ENCODE peak calls at places on chromosomes 12 and 14, in ten cellular contexts. Z is heart left ventricle, F is AG10803, M is Calu3, H is GM12864, R is keratinocyte, W is cardiac fibroblast, A is endothelial cell, O is AG09309, G is mucosa of descending colon. E is an unnamed sample.

GRCh38 chr12:77847060-77847541 is 16.4 kb downstream of the NAV3 start:
- DNase-seq in M (no peak), O (no peak), W (peak), R (no peak), Z (no peak), F (peak), A (no peak), H (peak), G (no peak), E (no peak)

GRCh38 chr12:54581412-54581811 is 7.0 kb downstream of the PPP1R1A start:
- DNase-seq in G (no peak), R (no peak), M (no peak), O (no peak), F (no peak), H (no peak), W (no peak), A (no peak), Z (no peak), E (no peak)

GRCh38 chr12:48881652-48882324 is 16.1 kb upstream of the RND1 start:
- DNase-seq in G (no peak), O (no peak), Z (no peak), R (no peak), W (peak), F (no peak), H (no peak), A (no peak), M (no peak), E (no peak)

GRCh38 chr12:91099373-91099772 is 11.9 kb downstream of the LUM start:
- DNase-seq in R (no peak), G (no peak), Z (no peak), F (no peak), A (no peak), H (no peak), O (no peak), W (no peak), M (no peak), E (no peak)

GRCh38 chr12:21296751-21297406 is 37.8 kb downstream of the SLCO1A2 start:
- DNase-seq in H (no peak), F (peak), W (peak), Z (no peak), O (no peak), R (no peak), G (no peak), A (no peak), M (peak), E (no peak)

GRCh38 chr12:78156751-78157150 is 326.1 kb downstream of the NAV3 start:
- DNase-seq in M (no peak), G (no peak), Z (no peak), H (no peak), R (no peak), F (no peak), W (no peak), O (no peak), A (no peak), E (no peak)

GRCh38 chr12:89072303-89073026 is 279.8 kb downstream of the DUSP6 start:
- DNase-seq in G (no peak), O (no peak), R (no peak), W (no peak), M (no peak), Z (no peak), A (no peak), F (no peak), H (no peak), E (no peak)

GRCh38 chr12:84596276-84596675 is 316.3 kb downstream of the SLC6A15 start:
- DNase-seq in G (no peak), W (no peak), H (no peak), F (no peak), O (no peak), R (no peak), A (no peak), M (no peak), Z (no peak), E (no peak)

GRCh38 chr14:24838945-24839616 is 205.1 kb upstream of the GZMB start:
- DNase-seq in W (peak), R (no peak), F (peak), A (no peak), G (peak), H (no peak), M (no peak), Z (peak), O (no peak), E (no peak)
- TF ChIP-seq CTCF in W (no peak), R (no peak), F (no peak), A (no peak), G (no peak), H (no peak), M (no peak), Z (no peak), O (no peak), E (no peak)

GRCh38 chr14:50101417-50101816 is 15.0 kb downstream of the VCPKMT start:
- DNase-seq in R (no peak), Z (no peak), O (no peak), A (no peak), W (no peak), H (no peak), F (no peak), G (peak), M (no peak), E (no peak)
- TF ChIP-seq CTCF in R (no peak), Z (no peak), O (no peak), A (no peak), W (no peak), H (no peak), F (no peak), G (no peak), M (no peak), E (no peak)

DNA sequence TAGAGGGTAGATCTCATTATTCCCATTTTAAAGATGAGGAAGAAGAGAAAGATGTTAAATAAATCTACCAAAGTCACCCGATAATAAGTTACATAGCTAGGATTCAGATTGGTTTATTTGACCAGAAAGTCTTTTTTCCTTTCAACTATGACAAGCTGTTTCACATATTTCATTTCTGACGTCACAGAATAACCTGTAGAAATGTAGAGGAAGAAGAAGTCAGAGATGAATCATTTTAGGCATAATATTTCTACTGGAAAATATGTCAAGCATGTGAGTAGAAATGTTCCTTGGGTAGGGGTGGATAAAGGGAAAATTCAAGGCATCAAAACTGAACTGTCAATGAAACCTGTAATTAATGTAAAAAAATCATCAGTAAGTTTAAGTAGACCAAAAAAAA is 107.0 kb downstream of the MGST1 start:
- DNase-seq in A (no peak), F (peak), W (peak), R (no peak), M (no peak), O (no peak), Z (no peak), H (no peak), G (no peak), E (no peak)
- TF ChIP-seq CTCF in A (no peak), F (no peak), W (no peak), R (no peak), M (no peak), O (no peak), Z (no peak), H (no peak), G (no peak), E (no peak)

GRCh38 chr12:11622774-11623375 is 26.6 kb upstream of the ETV6 start:
- DNase-seq in G (no peak), F (peak), O (no peak), M (no peak), A (no peak), W (no peak), R (no peak), H (no peak), Z (no peak), E (no peak)
- TF ChIP-seq CTCF in G (no peak), F (peak), O (peak), M (no peak), A (no peak), W (peak), R (peak), H (peak), Z (no peak), E (no peak)

GRCh38 chr14:21194597-21194996 is 38.7 kb upstream of the OR5AU1 start:
- DNase-seq in F (no peak), W (no peak), R (no peak), H (no peak), G (no peak), A (no peak), M (no peak), Z (no peak), O (no peak), E (no peak)
- TF ChIP-seq CTCF in F (no peak), W (no peak), R (no peak), H (no peak), G (no peak), A (no peak), M (no peak), Z (no peak), O (no peak), E (no peak)

DNA sequence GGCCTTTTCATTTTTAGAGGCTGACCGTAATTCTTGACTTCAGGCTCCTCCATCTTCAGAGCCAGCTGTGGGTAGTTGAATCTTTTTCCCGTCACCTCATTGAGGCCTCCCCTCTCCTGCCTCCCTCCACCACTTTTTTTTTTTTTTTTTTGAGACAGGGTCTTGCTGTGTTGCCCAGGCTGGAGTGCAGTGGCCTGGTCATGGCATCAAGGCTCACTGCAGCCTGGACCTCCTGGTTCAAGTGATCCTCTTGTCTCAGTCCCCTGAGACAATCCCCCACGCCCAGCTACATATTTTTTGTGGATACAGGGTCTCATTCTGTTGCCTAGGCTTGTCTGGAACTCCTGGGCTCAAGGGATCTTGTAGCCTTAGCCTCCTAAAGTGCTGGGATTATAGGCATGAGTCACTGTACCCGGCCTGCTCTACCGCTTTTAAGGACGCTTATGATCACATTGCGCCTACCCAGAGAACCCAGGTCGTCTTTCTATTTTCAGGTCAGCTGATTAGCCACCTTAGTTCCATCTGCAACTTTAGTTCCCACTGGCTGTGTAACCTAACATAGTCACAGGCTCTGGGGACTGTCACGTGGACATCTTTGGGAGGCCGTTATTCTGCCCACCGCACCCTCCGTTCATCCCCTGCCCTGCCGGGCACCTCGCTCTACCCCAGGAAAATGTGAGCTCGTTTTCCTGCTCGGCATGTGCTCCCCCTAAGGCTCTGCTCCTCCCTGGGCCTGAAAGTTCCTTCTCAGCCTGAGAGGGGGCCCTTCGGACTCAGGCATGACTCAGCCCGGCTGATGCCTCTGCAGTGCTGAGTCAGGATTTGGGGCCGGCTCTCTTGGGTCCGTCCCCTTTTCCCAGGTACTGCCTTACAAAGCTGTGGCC is 13.4 kb downstream of the TNFAIP2 start:
- DNase-seq in Z (peak), O (no peak), H (no peak), M (no peak), A (no peak), G (no peak), F (peak), W (peak), R (no peak), E (no peak)
- TF ChIP-seq CTCF in Z (no peak), O (no peak), H (no peak), M (no peak), A (no peak), G (no peak), F (no peak), W (no peak), R (no peak), E (no peak)

GRCh38 chr12:92952394-92952793 is 23.3 kb upstream of the EEA1 start:
- DNase-seq in W (no peak), F (no peak), R (no peak), A (no peak), Z (no peak), G (no peak), H (no peak), O (no peak), M (no peak), E (no peak)

GRCh38 chr12:92951006-92951405 is 21.9 kb upstream of the EEA1 start:
- DNase-seq in G (no peak), O (no peak), W (no peak), M (no peak), H (no peak), R (no peak), Z (no peak), F (no peak), A (no peak), E (no peak)

GRCh38 chr12:92950011-92950410 is 20.9 kb upstream of the EEA1 start:
- DNase-seq in M (no peak), W (no peak), F (no peak), R (no peak), Z (no peak), H (no peak), A (no peak), G (no peak), O (no peak), E (no peak)

GRCh38 chr12:92955997-92956663 is 27.0 kb upstream of the EEA1 start:
- DNase-seq in O (peak), W (peak), A (no peak), R (no peak), G (no peak), Z (no peak), F (peak), H (no peak), M (no peak), E (no peak)

GRCh38 chr12:92953747-92954146 is 24.7 kb upstream of the EEA1 start:
- DNase-seq in O (no peak), A (no peak), G (no peak), Z (no peak), M (no peak), F (no peak), H (no peak), R (no peak), W (no peak), E (no peak)
- TF ChIP-seq CTCF in O (no peak), A (no peak), G (no peak), Z (no peak), M (no peak), F (no peak), H (no peak), R (no peak), W (no peak), E (no peak)

GRCh38 chr12:120234643-120235368 is 30.7 kb downstream of the PXN start:
- DNase-seq in W (peak), M (peak), R (peak), Z (peak), O (peak), F (peak), G (peak), H (no peak), A (peak), E (no peak)
- TF ChIP-seq CTCF in W (peak), M (peak), R (peak), Z (peak), O (peak), F (peak), G (peak), H (peak), A (peak), E (no peak)

DNA sequence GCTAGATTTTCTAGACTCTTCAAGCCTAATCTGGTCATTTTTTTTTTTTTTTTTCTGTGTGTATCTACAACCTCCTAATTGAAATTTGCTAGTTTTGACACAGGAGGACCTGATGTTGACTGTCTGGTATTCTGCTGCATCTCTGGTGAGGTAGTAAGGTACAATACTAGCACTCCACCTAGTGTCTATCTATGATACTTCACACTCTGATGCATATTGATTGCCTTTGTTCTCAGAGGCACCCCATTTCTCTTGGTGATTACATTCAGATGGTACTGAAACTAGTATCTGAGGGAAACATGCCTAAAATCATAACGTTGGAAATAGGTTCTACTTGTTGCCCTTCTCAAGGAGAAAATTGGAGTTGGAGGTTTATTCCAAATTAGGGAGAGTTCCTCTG is 930.5 kb upstream of the NOVA1 start:
- DNase-seq in G (no peak), H (no peak), A (peak), R (no peak), M (no peak), W (peak), Z (no peak), F (peak), O (no peak), E (no peak)
- TF ChIP-seq CTCF in G (no peak), H (no peak), A (peak), R (peak), M (no peak), W (peak), Z (peak), F (peak), O (no peak), E (no peak)

GRCh38 chr14:36055681-36056225 is 120.8 kb downstream of the PTCSC3 start:
- DNase-seq in R (no peak), M (no peak), W (no peak), H (no peak), F (no peak), A (no peak), G (no peak), O (no peak), Z (no peak), E (no peak)

GRCh38 chr14:36057452-36058142 is 118.9 kb downstream of the PTCSC3 start:
- DNase-seq in Z (no peak), W (no peak), H (no peak), A (no peak), F (no peak), G (no peak), O (no peak), M (peak), R (peak), E (no peak)

GRCh38 chr14:36056846-36057245 is 119.7 kb downstream of the PTCSC3 start:
- DNase-seq in F (no peak), Z (no peak), O (no peak), H (no peak), A (no peak), R (no peak), M (no peak), G (no peak), W (no peak), E (no peak)

GRCh38 chr14:36055052-36055378 is 121.5 kb downstream of the PTCSC3 start:
- DNase-seq in R (no peak), G (no peak), F (no peak), H (no peak), A (no peak), M (no peak), O (no peak), W (no peak), Z (no peak), E (no peak)

GRCh38 chr14:36059531-36059930 is 117.0 kb downstream of the PTCSC3 start:
- DNase-seq in R (no peak), O (no peak), W (no peak), H (no peak), Z (no peak), M (no peak), A (no peak), G (no peak), F (no peak), E (no peak)
- TF ChIP-seq CTCF in R (no peak), O (no peak), W (no peak), H (no peak), Z (no peak), M (no peak), A (no peak), G (no peak), F (no peak), E (no peak)

E was measured in activated B cell treated with CpG ODN at 0.5 μM for 24 hours.